ENCODE peak calls at places on chromosomes 11 and 22, in ten cellular contexts. W is naive thymus-derived CD8-positive, alpha-beta T cell; D is activated CD8-positive, alpha-beta T cell treated with anti-CD3 and anti-CD28 coated beads, Interleukin-2, amount 10 ng/mL, durations not matched to agents 7 days and 5 days; U is left cardiac atrium; N is stimulated activated CD4-positive, alpha-beta T cell treated with anti-CD3 and anti-CD28 coated beads, Interleukin-1b, Interleukin-23, amount 100 ng/mL, for 1 hour; R is GM12891; G is cardiac muscle cell; A is GM12865; J is amygdala; K is A172. X is an unnamed sample.

GRCh38 chr22:40156001-40156516 is 21.7 kb upstream of the TNRC6B start:
- DNase-seq in R (no peak), U (no peak), J (no peak), K (peak), A (peak), G (peak), N (no peak), W (no peak), D (peak), X (no peak)

GRCh38 chr11:112206071-112206470 is 20.2 kb upstream of the PTS start:
- DNase-seq in W (no peak), U (no peak), J (no peak), R (no peak), K (no peak), D (no peak), A (no peak), N (no peak), G (no peak), X (no peak)

GRCh38 chr11:8807544-8808225 is 103.3 kb upstream of the AKIP1 start:
- DNase-seq in R (no peak), U (peak), W (no peak), N (no peak), A (no peak), D (no peak), J (no peak), K (peak), G (no peak), X (no peak)

GRCh38 chr11:117684731-117685130 is 112.3 kb downstream of the DSCAML1 start:
- DNase-seq in W (no peak), K (no peak), G (no peak), A (no peak), N (no peak), U (no peak), R (no peak), D (no peak), J (no peak), X (no peak)

GRCh38 chr11:1259076-1259461 is 36.2 kb downstream of the MUC5B start:
- DNase-seq in U (no peak), R (no peak), J (no peak), W (no peak), N (no peak), K (no peak), D (no peak), G (no peak), A (no peak), X (no peak)

GRCh38 chr11:43708776-43709175 is 28.2 kb downstream of the HSD17B12 start:
- DNase-seq in G (no peak), U (no peak), J (no peak), A (no peak), N (no peak), R (no peak), K (no peak), W (no peak), D (no peak), X (no peak)

GRCh38 chr11:38460429-38460828 is 1862.4 kb upstream of the RAG2 start:
- DNase-seq in W (no peak), D (no peak), J (no peak), G (no peak), N (no peak), A (no peak), U (no peak), R (no peak), K (no peak), X (no peak)

GRCh38 chr22:43345761-43346261 is 2.6 kb upstream of the SCUBE1 start:
- DNase-seq in G (no peak), K (peak), U (no peak), W (no peak), R (peak), A (peak), N (no peak), J (no peak), D (no peak), X (peak)

GRCh38 chr11:7577226-7577882 is 63.6 kb downstream of the PPFIBP2 start:
- DNase-seq in U (peak), N (no peak), W (no peak), R (no peak), D (no peak), J (peak), G (no peak), K (no peak), A (no peak), X (no peak)

GRCh38 chr11:104073950-104074349 is 37.5 kb downstream of the DDI1 start:
- DNase-seq in J (no peak), G (no peak), D (no peak), W (no peak), R (no peak), K (peak), A (peak), U (no peak), N (no peak), X (no peak)

GRCh38 chr11:21769188-21769587 is 423.7 kb upstream of the ANO5 start:
- DNase-seq in D (no peak), G (no peak), J (no peak), K (no peak), N (no peak), W (no peak), A (no peak), R (no peak), U (no peak), X (no peak)

GRCh38 chr11:31826530-31827438 is 15.7 kb upstream of the PAX6 start:
- DNase-seq in N (no peak), J (no peak), K (no peak), U (no peak), D (no peak), R (no peak), W (no peak), A (no peak), G (no peak), X (no peak)

GRCh38 chr22:20520093-20520511 is 12.7 kb downstream of the MED15 start:
- DNase-seq in J (no peak), W (no peak), K (peak), D (no peak), N (no peak), U (no peak), G (no peak), R (no peak), A (no peak), X (no peak)

GRCh38 chr11:36500315-36500721 is 9.8 kb downstream of the TRAF6 start:
- DNase-seq in R (peak), J (no peak), D (no peak), K (peak), A (peak), U (no peak), N (no peak), W (no peak), G (peak), X (no peak)

GRCh38 chr11:70247710-70248072 is 22.8 kb upstream of the PPFIA1 start:
- DNase-seq in A (no peak), K (peak), U (no peak), R (no peak), G (no peak), N (no peak), W (no peak), D (no peak), J (no peak), X (no peak)

GRCh38 chr11:88604255-88604654 is 266.7 kb upstream of the CTSC start:
- DNase-seq in R (no peak), U (no peak), D (no peak), N (no peak), K (no peak), J (no peak), G (no peak), A (no peak), W (no peak), X (no peak)

X was measured in GM12892.